ENCODE peak calls at places on chromosomes 5 and 9, in six cellular contexts. M is GM12892, A is K562, H is H1, Q is HepG2, D is GM12878. V is an unnamed sample.

GRCh38 chr5:151487544-151487943 is 40.1 kb downstream of the SLC36A1 start:
- DNase-seq in M (no peak), A (no peak), H (no peak), Q (no peak), D (no peak), V (no peak)

GRCh38 chr9:103078581-103078980 is 83.4 kb downstream of the CYLC2 start:
- DNase-seq in M (no peak), A (no peak), H (no peak), Q (no peak), D (no peak), V (no peak)

GRCh38 chr5:148794729-148795590 is 31.5 kb upstream of the ADRB2 start:
- DNase-seq in M (no peak), A (no peak), H (no peak), Q (no peak), D (no peak), V (no peak)

GRCh38 chr9:116941266-116941665 is 254.2 kb downstream of the TRIM32 start:
- DNase-seq in M (no peak), A (no peak), H (no peak), Q (no peak), D (no peak), V (no peak)

GRCh38 chr9:19269582-19269981 is 39.1 kb downstream of the DENND4C start:
- DNase-seq in M (no peak), A (no peak), H (no peak), Q (no peak), D (no peak), V (no peak)

GRCh38 chr5:135468086-135468485 is 15.9 kb upstream of the TIFAB start:
- DNase-seq in M (no peak), A (no peak), H (no peak), Q (no peak), D (no peak), V (no peak)

GRCh38 chr9:13002740-13003139 is 227.9 kb downstream of the LURAP1L start:
- DNase-seq in M (no peak), A (no peak), H (no peak), Q (no peak), D (no peak), V (no peak)

GRCh38 chr9:89466451-89467277 is 31.2 kb downstream of the SEMA4D start:
- DNase-seq in M (no peak), A (no peak), H (no peak), Q (no peak), D (peak), V (no peak)

GRCh38 chr5:23314827-23315226 is 192.6 kb upstream of the PRDM9 start:
- DNase-seq in M (no peak), A (no peak), H (no peak), Q (no peak), D (no peak), V (no peak)

GRCh38 chr9:35042081-35042604 is 30.3 kb downstream of the VCP start:
- DNase-seq in M (no peak), A (no peak), H (no peak), Q (no peak), D (no peak), V (no peak)

GRCh38 chr5:17838506-17838905 is 204.2 kb downstream of the TAF11L14 start:
- DNase-seq in M (no peak), A (no peak), H (no peak), Q (no peak), D (no peak), V (no peak)

GRCh38 chr9:124779368-124780059 is 2.6 kb downstream of the OLFML2A start:
- DNase-seq in M (no peak), A (no peak), H (peak), Q (peak), D (no peak), V (no peak)

GRCh38 chr5:65861830-65862241 is 64.5 kb upstream of the ERBIN start:
- DNase-seq in M (no peak), A (no peak), H (no peak), Q (no peak), D (no peak), V (no peak)

GRCh38 chr9:20040991-20041606 is 252.3 kb upstream of the SLC24A2 start:
- DNase-seq in M (no peak), A (no peak), H (no peak), Q (no peak), D (no peak), V (no peak)

GRCh38 chr9:2157277-2158105 is 142.3 kb downstream of the SMARCA2 start:
- DNase-seq in M (peak), A (no peak), H (no peak), Q (no peak), D (no peak), V (no peak)

GRCh38 chr5:35438786-35439185 is 178.9 kb upstream of the SPEF2 start:
- DNase-seq in M (no peak), A (no peak), H (no peak), Q (no peak), D (no peak), V (no peak)

GRCh38 chr5:132782101-132782500 is 5.1 kb upstream of the SEPTIN8 start:
- DNase-seq in M (no peak), A (no peak), H (no peak), Q (no peak), D (no peak), V (no peak)

GRCh38 chr5:93654676-93655075 is 71.7 kb downstream of the NR2F1 start:
- DNase-seq in M (no peak), A (no peak), H (no peak), Q (no peak), D (no peak), V (no peak)

GRCh38 chr5:34534237-34535108 is 121.7 kb upstream of the RAI14 start:
- DNase-seq in M (no peak), A (no peak), H (no peak), Q (peak), D (peak), V (peak)

GRCh38 chr5:147918101-147918500 is 11.8 kb upstream of the C5orf46 start:
- DNase-seq in M (no peak), A (no peak), H (no peak), Q (no peak), D (no peak), V (no peak)

GRCh38 chr9:92711146-92711545 is 41.2 kb upstream of the IPPK start:
- DNase-seq in M (no peak), A (no peak), H (no peak), Q (no peak), D (no peak), V (no peak)

GRCh38 chr9:107260437-107261081 is 22.5 kb upstream of the RAD23B start:
- DNase-seq in M (no peak), A (no peak), H (no peak), Q (peak), D (peak), V (peak)

GRCh38 chr5:141604318-141604717 is 14.5 kb downstream of the DIAPH1 start:
- DNase-seq in M (no peak), A (peak), H (no peak), Q (peak), D (no peak), V (no peak)

GRCh38 chr9:8030095-8030494 is 230.5 kb upstream of the DMAC1 start:
- DNase-seq in M (no peak), A (no peak), H (no peak), Q (no peak), D (no peak), V (no peak)

GRCh38 chr9:134192951-134193731 is 28.8 kb upstream of the RNU6ATAC start:
- DNase-seq in M (no peak), A (no peak), H (no peak), Q (no peak), D (no peak), V (no peak)

GRCh38 chr5:66633754-66634153 is 37.6 kb downstream of the MAST4 start:
- DNase-seq in M (no peak), A (no peak), H (no peak), Q (peak), D (no peak), V (no peak)

GRCh38 chr9:19130436-19130835 is 3.1 kb upstream of the PLIN2 start:
- DNase-seq in M (no peak), A (no peak), H (peak), Q (no peak), D (no peak), V (no peak)

GRCh38 chr5:151651997-151652645 is 34.6 kb downstream of the SPARC start:
- DNase-seq in M (no peak), A (peak), H (peak), Q (peak), D (no peak), V (peak)

GRCh38 chr5:87268126-87268969 is 665 bp downstream of the RASA1 start:
- DNase-seq in M (peak), A (peak), H (peak), Q (peak), D (peak), V (peak)

GRCh38 chr9:115254781-115255180 is 136.8 kb upstream of the TNC start:
- DNase-seq in M (no peak), A (no peak), H (no peak), Q (no peak), D (no peak), V (no peak)

GRCh38 chr9:20985851-20986600 is 45.4 kb downstream of the HACD4 start:
- DNase-seq in M (no peak), A (no peak), H (no peak), Q (no peak), D (no peak), V (no peak)

GRCh38 chr5:32916648-32917047 is 205.5 kb downstream of the NPR3 start:
- DNase-seq in M (no peak), A (no peak), H (peak), Q (peak), D (no peak), V (no peak)

GRCh38 chr5:154356256-154356655 is 89.5 kb upstream of the SAP30L start:
- DNase-seq in M (no peak), A (no peak), H (no peak), Q (no peak), D (no peak), V (no peak)

GRCh38 chr5:1662559-1663043 is 137.0 kb downstream of the MRPL36 start:
- DNase-seq in M (no peak), A (no peak), H (no peak), Q (no peak), D (no peak), V (no peak)

GRCh38 chr5:181114284-181114843 is 16.6 kb downstream of the OR2V1 start:
- DNase-seq in M (no peak), A (no peak), H (no peak), Q (no peak), D (no peak), V (no peak)

GRCh38 chr5:75524071-75524470 is 12.4 kb downstream of the POLK start:
- DNase-seq in M (no peak), A (no peak), H (no peak), Q (no peak), D (peak), V (no peak)

GRCh38 chr9:113463418-113464285 is at the start of gene RGS3:
- DNase-seq in M (no peak), A (peak), H (peak), Q (peak), D (no peak), V (no peak)
- TF ChIP-seq POLR2A in M (no peak), A (no peak), H (no peak), Q (peak), D (no peak), V (no peak)

GRCh38 chr5:78705826-78706225 is 57.3 kb upstream of the LHFPL2 start:
- DNase-seq in M (no peak), A (no peak), H (no peak), Q (no peak), D (no peak), V (no peak)

GRCh38 chr5:78706381-78706780 is 57.8 kb upstream of the LHFPL2 start:
- DNase-seq in M (no peak), A (no peak), H (no peak), Q (no peak), D (no peak), V (no peak)

GRCh38 chr5:78701795-78702406 is 53.3 kb upstream of the LHFPL2 start:
- DNase-seq in M (no peak), A (no peak), H (no peak), Q (no peak), D (no peak), V (no peak)

GRCh38 chr5:78706825-78707224 is 58.3 kb upstream of the LHFPL2 start:
- DNase-seq in M (no peak), A (no peak), H (no peak), Q (no peak), D (no peak), V (no peak)
- TF ChIP-seq TAF1 in M (no peak), A (no peak), H (no peak), Q (no peak), D (no peak), V (no peak)

GRCh38 chr9:136187683-136188586 is 17.0 kb downstream of the LHX3 start:
- DNase-seq in M (no peak), A (no peak), H (no peak), Q (no peak), D (no peak), V (no peak)
- TF ChIP-seq POLR2A in M (no peak), A (no peak), H (no peak), Q (no peak), D (no peak), V (no peak)

GRCh38 chr5:43421450-43422133 is 9.4 kb upstream of the CCL28 start:
- DNase-seq in M (no peak), A (no peak), H (no peak), Q (no peak), D (no peak), V (no peak)
- TF ChIP-seq TAF1 in M (no peak), A (no peak), H (no peak), Q (no peak), D (no peak), V (no peak)

GRCh38 chr9:26974927-26975326 is 18.7 kb downstream of the IFT74 start:
- DNase-seq in M (no peak), A (no peak), H (peak), Q (no peak), D (no peak), V (no peak)

GRCh38 chr9:26973989-26974388 is 17.8 kb downstream of the IFT74 start:
- DNase-seq in M (no peak), A (no peak), H (no peak), Q (no peak), D (no peak), V (no peak)

GRCh38 chr9:26971721-26972120 is 15.5 kb downstream of the IFT74 start:
- DNase-seq in M (no peak), A (no peak), H (no peak), Q (no peak), D (no peak), V (no peak)

DNA sequence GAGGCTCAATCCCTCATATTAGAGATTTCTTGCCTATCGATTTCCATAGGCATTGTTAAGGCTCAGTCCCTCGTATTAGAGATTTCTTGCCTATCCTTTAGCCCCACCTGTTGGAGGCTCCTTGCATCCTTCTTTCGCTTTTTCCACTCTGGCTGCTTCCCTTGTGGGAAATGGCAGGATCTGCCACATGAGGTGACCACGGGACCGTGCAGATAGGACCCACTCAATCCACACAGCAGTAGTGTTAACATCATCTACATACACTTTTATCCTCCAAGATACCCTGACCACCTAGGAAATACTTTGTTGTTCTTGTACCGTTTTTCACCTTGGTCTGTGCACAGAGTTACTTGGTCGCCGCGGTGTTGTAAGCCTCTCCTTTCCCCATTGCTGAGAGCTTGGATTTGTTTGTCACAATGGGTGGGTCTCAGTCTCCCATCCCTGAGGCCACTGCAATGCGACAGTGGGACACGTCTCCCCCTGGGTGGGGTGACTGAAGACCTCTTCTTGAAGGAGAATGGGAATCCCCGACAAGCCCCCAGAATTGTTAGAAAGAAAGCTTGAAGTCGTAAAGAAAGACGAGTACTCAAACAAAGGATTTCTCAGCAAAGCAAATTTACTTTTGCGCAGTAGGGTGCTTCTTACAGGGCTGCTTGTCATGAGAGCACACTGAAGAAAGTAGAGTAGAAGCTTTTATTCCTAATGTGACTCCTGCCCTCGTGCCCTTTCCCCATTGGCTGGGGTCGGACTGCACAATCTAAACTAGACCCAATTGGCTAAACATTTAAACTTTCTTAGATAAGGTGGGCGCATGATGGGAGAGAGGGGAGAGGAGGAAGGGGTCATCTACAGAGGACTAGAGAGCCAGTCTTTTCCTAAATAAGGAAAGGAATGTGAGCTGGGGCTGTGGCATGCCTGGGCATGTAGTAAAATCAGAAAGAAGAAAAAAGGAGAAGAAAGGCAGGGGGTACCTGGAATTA is 19.8 kb downstream of the IFT74 start:
- DNase-seq in M (no peak), A (no peak), H (peak), Q (peak), D (no peak), V (no peak)
- TF ChIP-seq POLR2A in M (no peak), A (no peak), H (peak), Q (no peak), D (no peak), V (no peak)

V was measured in GM12891.